ENCODE peak calls at places on chromosomes 6 and 20, in ten cellular contexts. W, G, A, O, F, N, Z, U, C and R are unnamed samples.

GRCh38 chr6:8879334-8879733 is 444.0 kb upstream of the SLC35B3 start:
- DNase-seq in W (no peak), G (no peak), A (no peak), O (no peak), F (no peak), N (no peak), Z (no peak), U (no peak), C (no peak), R (no peak)

GRCh38 chr6:37524025-37524647 is 24.4 kb upstream of the CCDC167 start:
- DNase-seq in W (peak), G (no peak), A (peak), O (no peak), F (peak), N (no peak), Z (no peak), U (no peak), C (no peak), R (no peak)

GRCh38 chr20:57435498-57436222 is 44.5 kb downstream of the RBM38 start:
- DNase-seq in W (no peak), G (peak), A (no peak), O (peak), F (no peak), N (peak), Z (peak), U (peak), C (no peak), R (no peak)

GRCh38 chr20:58895796-58896180 is 43.3 kb downstream of the GNAS start:
- DNase-seq in W (no peak), G (no peak), A (no peak), O (peak), F (no peak), N (no peak), Z (no peak), U (no peak), C (no peak), R (no peak)

GRCh38 chr6:63936399-63936798 is 300.8 kb downstream of the PHF3 start:
- DNase-seq in W (no peak), G (no peak), A (no peak), O (no peak), F (no peak), N (no peak), Z (no peak), U (no peak), C (no peak), R (no peak)

GRCh38 chr20:4896971-4897497 is 104.3 kb downstream of the SLC23A2 start:
- DNase-seq in W (no peak), G (no peak), A (no peak), O (no peak), F (no peak), N (no peak), Z (no peak), U (no peak), C (no peak), R (no peak)

GRCh38 chr20:33490023-33490933 is at the start of gene CBFA2T2:
- DNase-seq in W (peak), G (no peak), A (peak), O (peak), F (no peak), N (peak), Z (peak), U (peak), C (no peak), R (no peak)

GRCh38 chr20:58361549-58361948 is 27.5 kb upstream of the VAPB start:
- DNase-seq in W (peak), G (no peak), A (no peak), O (no peak), F (peak), N (no peak), Z (peak), U (no peak), C (peak), R (no peak)

GRCh38 chr6:150207931-150208570 is 65.2 kb downstream of the PPP1R14C start:
- DNase-seq in W (peak), G (no peak), A (no peak), O (no peak), F (no peak), N (no peak), Z (peak), U (no peak), C (no peak), R (no peak)

GRCh38 chr6:158050955-158051354 is 69.3 kb downstream of the SYNJ2 start:
- DNase-seq in W (no peak), G (no peak), A (no peak), O (no peak), F (no peak), N (no peak), Z (peak), U (no peak), C (no peak), R (no peak)

GRCh38 chr20:58310291-58310782 is 822 bp downstream of the RAB22A start:
- DNase-seq in W (peak), G (no peak), A (no peak), O (no peak), F (no peak), N (no peak), Z (peak), U (no peak), C (no peak), R (no peak)

GRCh38 chr6:93398723-93399122 is 20.6 kb downstream of the EPHA7 start:
- DNase-seq in W (no peak), G (no peak), A (no peak), O (no peak), F (no peak), N (no peak), Z (no peak), U (no peak), C (no peak), R (no peak)

GRCh38 chr6:67593247-67593646 is 1041.8 kb upstream of the ADGRB3 start:
- DNase-seq in W (no peak), G (no peak), A (no peak), O (no peak), F (no peak), N (no peak), Z (no peak), U (no peak), C (no peak), R (no peak)

GRCh38 chr6:70956451-70957283 is at the start of gene B3GAT2:
- DNase-seq in W (peak), G (no peak), A (no peak), O (no peak), F (no peak), N (no peak), Z (peak), U (no peak), C (no peak), R (no peak)

GRCh38 chr6:86331265-86331840 is 606.0 kb upstream of the HTR1E start:
- DNase-seq in W (no peak), G (no peak), A (no peak), O (no peak), F (no peak), N (no peak), Z (no peak), U (no peak), C (no peak), R (no peak)

GRCh38 chr6:2378891-2379652 is 133.7 kb upstream of the GMDS start:
- DNase-seq in W (peak), G (no peak), A (no peak), O (no peak), F (no peak), N (no peak), Z (peak), U (no peak), C (peak), R (no peak)

GRCh38 chr6:7484666-7485065 is 56.8 kb upstream of the DSP start:
- DNase-seq in W (no peak), G (no peak), A (no peak), O (no peak), F (no peak), N (no peak), Z (no peak), U (no peak), C (no peak), R (no peak)

GRCh38 chr6:163725008-163725941 is 310.8 kb downstream of the QKI start:
- DNase-seq in W (no peak), G (no peak), A (no peak), O (no peak), F (no peak), N (no peak), Z (no peak), U (no peak), C (no peak), R (no peak)

DNA sequence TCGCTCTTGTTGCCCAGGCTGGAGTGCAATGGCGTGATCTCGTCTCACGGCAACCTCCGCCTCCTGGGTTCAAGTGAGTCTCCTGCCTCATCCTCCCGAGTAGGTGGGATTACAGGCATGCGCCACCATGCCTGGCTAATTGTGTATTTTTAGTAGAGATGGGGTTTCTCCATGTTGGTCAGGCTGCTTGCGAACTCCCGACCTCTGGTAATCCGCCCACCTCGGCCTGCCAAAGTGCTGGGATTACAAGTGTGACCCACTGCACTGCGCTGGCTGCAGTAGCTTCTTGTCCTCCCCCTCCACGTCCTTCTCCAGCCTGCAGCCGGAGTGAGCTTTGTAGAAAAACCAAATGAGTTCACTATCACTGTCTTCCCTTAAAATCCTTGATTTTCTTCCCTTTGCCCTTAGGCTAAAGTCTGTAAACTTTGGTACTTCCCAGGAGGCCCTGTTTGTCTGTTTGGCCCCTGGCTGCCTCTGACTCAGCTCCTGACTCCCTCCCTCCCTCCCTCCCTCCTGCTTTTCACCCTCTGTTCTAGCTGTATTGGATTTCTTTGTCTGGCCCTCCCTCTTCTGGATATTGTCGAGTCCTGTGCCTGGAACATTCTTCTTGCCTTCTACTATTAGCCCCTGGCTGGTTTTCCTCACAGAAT is 12.9 kb downstream of the PARD6B start:
- DNase-seq in W (peak), G (peak), A (peak), O (peak), F (peak), N (no peak), Z (peak), U (peak), C (peak), R (no peak)
- TF ChIP-seq CTCF in W (peak), G (peak), A (peak), O (peak), F (peak), N (no peak), Z (peak), U (no peak), C (peak), R (peak)

GRCh38 chr6:165820407-165820806 is 157.4 kb upstream of the PDE10A start:
- DNase-seq in W (no peak), G (no peak), A (no peak), O (no peak), F (peak), N (no peak), Z (no peak), U (no peak), C (no peak), R (no peak)

GRCh38 chr6:165820934-165821333 is 157.9 kb upstream of the PDE10A start:
- DNase-seq in W (no peak), G (no peak), A (no peak), O (no peak), F (no peak), N (no peak), Z (no peak), U (no peak), C (no peak), R (no peak)

GRCh38 chr6:165818200-165818599 is 155.2 kb upstream of the PDE10A start:
- DNase-seq in W (no peak), G (no peak), A (no peak), O (no peak), F (no peak), N (no peak), Z (no peak), U (no peak), C (no peak), R (no peak)

GRCh38 chr6:165817771-165818170 is 154.7 kb upstream of the PDE10A start:
- DNase-seq in W (no peak), G (no peak), A (no peak), O (no peak), F (no peak), N (no peak), Z (no peak), U (no peak), C (no peak), R (no peak)

GRCh38 chr6:165819394-165819793 is 156.4 kb upstream of the PDE10A start:
- DNase-seq in W (peak), G (peak), A (no peak), O (no peak), F (no peak), N (no peak), Z (no peak), U (no peak), C (no peak), R (no peak)
- H3K4me3 ChIP-seq in W (no peak), G (no peak), A (no peak), O (no peak), F (no peak), N (no peak), Z (no peak), U (no peak), C (no peak), R (no peak)

GRCh38 chr6:118894425-118895240 is 681 bp downstream of the ASF1A start:
- DNase-seq in W (peak), G (peak), A (no peak), O (peak), F (no peak), N (peak), Z (peak), U (peak), C (no peak), R (no peak)

GRCh38 chr6:118897386-118897785 is 3.4 kb downstream of the ASF1A start:
- DNase-seq in W (no peak), G (no peak), A (no peak), O (no peak), F (no peak), N (no peak), Z (no peak), U (no peak), C (no peak), R (no peak)

GRCh38 chr6:118893882-118894424 is at the start of gene ASF1A:
- DNase-seq in W (peak), G (peak), A (peak), O (peak), F (peak), N (peak), Z (peak), U (peak), C (peak), R (peak)

GRCh38 chr6:118895241-118895561 is 1.2 kb downstream of the ASF1A start:
- DNase-seq in W (no peak), G (no peak), A (no peak), O (no peak), F (no peak), N (no peak), Z (no peak), U (no peak), C (no peak), R (no peak)

DNA sequence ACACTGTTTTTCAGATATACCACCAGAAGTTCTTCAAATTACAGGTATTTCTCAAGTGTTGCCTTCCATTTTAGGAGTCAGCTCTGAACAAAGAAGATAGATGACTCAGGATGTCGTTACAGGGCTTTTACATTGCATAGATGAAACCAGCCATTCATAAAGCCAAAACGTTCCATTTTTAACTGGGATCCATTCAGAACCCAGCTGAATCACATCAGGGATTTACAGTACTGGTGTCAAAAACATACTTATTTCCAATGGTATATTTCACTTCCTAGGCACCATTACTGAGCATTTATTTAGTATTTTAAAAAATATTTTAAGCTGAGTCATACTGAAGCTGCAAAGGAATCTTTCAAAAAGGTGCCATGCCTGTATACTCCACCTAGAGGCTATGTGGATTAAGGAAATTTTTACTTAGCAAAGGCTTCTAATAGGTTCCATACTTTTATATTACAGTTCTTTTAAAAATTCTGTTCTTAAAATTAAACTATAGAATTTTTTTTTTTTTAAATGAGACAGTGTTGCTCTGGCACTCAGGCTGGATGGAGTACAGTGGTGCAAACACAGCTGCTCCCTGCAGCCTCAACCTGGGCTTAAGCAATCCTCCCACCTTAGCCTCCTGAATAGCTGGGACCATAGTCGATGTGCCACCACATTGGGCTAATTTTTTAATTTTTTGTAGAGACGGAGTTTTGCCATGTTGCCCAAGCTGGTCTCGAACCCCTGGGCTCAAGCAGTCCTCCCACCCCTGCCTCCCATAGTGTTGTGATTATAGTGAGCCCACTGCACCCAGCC is 2.6 kb downstream of the ASF1A start:
- DNase-seq in W (peak), G (no peak), A (no peak), O (no peak), F (no peak), N (peak), Z (peak), U (no peak), C (no peak), R (no peak)
- TF ChIP-seq CTCF in W (peak), G (peak), A (peak), O (peak), F (peak), N (peak), Z (peak), U (peak), C (peak), R (peak)

GRCh38 chr20:51311636-51312479 is 230.7 kb downstream of the NFATC2 start:
- DNase-seq in W (no peak), G (no peak), A (no peak), O (no peak), F (no peak), N (no peak), Z (no peak), U (no peak), C (no peak), R (no peak)

GRCh38 chr20:51313275-51313898 is 229.1 kb downstream of the NFATC2 start:
- DNase-seq in W (no peak), G (no peak), A (no peak), O (no peak), F (no peak), N (no peak), Z (no peak), U (no peak), C (no peak), R (no peak)

GRCh38 chr20:51318058-51318960 is 224.2 kb downstream of the NFATC2 start:
- DNase-seq in W (no peak), G (peak), A (no peak), O (peak), F (no peak), N (peak), Z (no peak), U (peak), C (no peak), R (no peak)

GRCh38 chr20:51312480-51312783 is 230.1 kb downstream of the NFATC2 start:
- DNase-seq in W (no peak), G (no peak), A (no peak), O (no peak), F (no peak), N (no peak), Z (no peak), U (no peak), C (no peak), R (no peak)

DNA sequence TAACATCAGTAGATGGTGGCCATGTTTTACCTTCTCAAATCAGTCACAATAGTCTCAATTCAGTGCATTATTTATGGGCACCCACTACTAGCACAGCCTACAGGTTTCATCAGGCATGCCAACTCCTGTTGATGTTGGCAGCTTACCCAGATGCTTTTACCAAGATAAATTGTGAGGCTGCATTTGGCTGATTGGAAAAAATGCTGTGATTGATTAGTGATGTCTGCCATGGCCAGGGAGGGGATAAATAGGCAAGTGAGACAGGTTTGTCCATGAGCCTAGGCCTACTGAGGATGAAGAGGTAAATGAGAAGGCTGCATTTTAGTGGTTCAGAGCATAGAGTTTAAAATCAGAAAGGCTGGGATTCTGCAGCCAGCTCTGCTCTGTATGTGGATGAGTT is 227.1 kb downstream of the NFATC2 start:
- DNase-seq in W (no peak), G (no peak), A (no peak), O (no peak), F (no peak), N (no peak), Z (no peak), U (no peak), C (no peak), R (no peak)
- H3K4me3 ChIP-seq in W (no peak), G (no peak), A (no peak), O (no peak), F (no peak), N (no peak), Z (no peak), U (no peak), C (no peak), R (no peak)

GRCh38 chr6:52724406-52725121 is 38.7 kb downstream of the GSTA2 start:
- DNase-seq in W (peak), G (peak), A (no peak), O (peak), F (peak), N (peak), Z (peak), U (peak), C (peak), R (no peak)
- TF ChIP-seq CTCF in W (peak), G (peak), A (peak), O (peak), F (peak), N (peak), Z (peak), U (peak), C (peak), R (peak)

GRCh38 chr20:1119524-1119923 is 1.1 kb downstream of the PSMF1 start:
- DNase-seq in W (no peak), G (no peak), A (no peak), O (no peak), F (no peak), N (no peak), Z (no peak), U (no peak), C (no peak), R (no peak)

GRCh38 chr20:1125266-1125665 is 6.9 kb downstream of the PSMF1 start:
- DNase-seq in W (no peak), G (no peak), A (no peak), O (no peak), F (no peak), N (no peak), Z (no peak), U (no peak), C (no peak), R (no peak)

GRCh38 chr20:1121439-1121838 is 3.0 kb downstream of the PSMF1 start:
- DNase-seq in W (no peak), G (no peak), A (no peak), O (no peak), F (no peak), N (no peak), Z (no peak), U (no peak), C (no peak), R (no peak)

GRCh38 chr20:1124416-1124815 is 6.0 kb downstream of the PSMF1 start:
- DNase-seq in W (no peak), G (no peak), A (no peak), O (no peak), F (no peak), N (no peak), Z (peak), U (no peak), C (no peak), R (no peak)

GRCh38 chr20:1122388-1123315 is 4.2 kb downstream of the PSMF1 start:
- DNase-seq in W (peak), G (peak), A (no peak), O (peak), F (peak), N (no peak), Z (peak), U (peak), C (peak), R (no peak)
- H3K4me3 ChIP-seq in W (no peak), G (no peak), A (peak), O (no peak), F (peak), N (no peak), Z (peak), U (no peak), C (no peak), R (no peak)

GRCh38 chr6:524803-525202 is 132.1 kb downstream of the HUS1B start:
- DNase-seq in W (no peak), G (no peak), A (no peak), O (no peak), F (no peak), N (no peak), Z (no peak), U (no peak), C (no peak), R (no peak)
- TF ChIP-seq CTCF in W (no peak), G (no peak), A (no peak), O (no peak), F (no peak), N (no peak), Z (no peak), U (no peak), C (no peak), R (no peak)

GRCh38 chr6:3797231-3798200 is 46.0 kb upstream of the PXDC1 start:
- DNase-seq in W (peak), G (no peak), A (peak), O (no peak), F (peak), N (no peak), Z (peak), U (no peak), C (peak), R (peak)
- H3K4me3 ChIP-seq in W (no peak), G (no peak), A (no peak), O (no peak), F (no peak), N (no peak), Z (peak), U (no peak), C (no peak), R (no peak)